ENCODE peak calls at places on chromosomes 6 and 20, in nine cellular contexts. B is tibial nerve, L is astrocyte of the cerebellum, N is ovary, R is thyroid gland, O is choroid plexus epithelial cell, I is A673, C is brain microvascular endothelial cell, U is tibial artery. V is an unnamed sample.

GRCh38 chr6:99330159-99330558 is 19.3 kb downstream of the FAXC start:
- DNase-seq in B (peak; percentile 52), L (peak; percentile 42), N (no peak), R (peak; percentile 54), O (peak; percentile 87), I (peak; percentile 80), C (peak; percentile 76), U (no peak), V (peak; percentile 79)

GRCh38 chr20:58233881-58234528 is 5.6 kb upstream of the ANKRD60 start:
- DNase-seq in B (peak; percentile 51), L (no peak), N (peak; percentile 54), R (peak; percentile 24), O (no peak), I (peak; percentile 53), C (no peak), U (no peak), V (no peak)

GRCh38 chr6:105648276-105648675 is 245.4 kb upstream of the PREP start:
- DNase-seq in B (no peak), L (no peak), N (no peak), R (no peak), O (no peak), I (no peak), C (no peak), U (no peak), V (no peak)

GRCh38 chr6:14804444-14805210 is 441.2 kb upstream of the JARID2 start:
- DNase-seq in B (peak; percentile 67), L (peak; percentile 82), N (peak; percentile 88), R (peak; percentile 46), O (peak; percentile 93), I (no peak), C (peak; percentile 89), U (peak; percentile 71), V (peak; percentile 87)

GRCh38 chr20:5486377-5487054 is 169.8 kb upstream of the PROKR2 start:
- DNase-seq in B (no peak), L (no peak), N (no peak), R (no peak), O (no peak), I (no peak), C (no peak), U (no peak), V (no peak)

GRCh38 chr20:1741309-1742048 is 83.9 kb upstream of the SIRPG start:
- DNase-seq in B (no peak), L (no peak), N (no peak), R (no peak), O (no peak), I (no peak), C (no peak), U (no peak), V (no peak)

GRCh38 chr20:3592931-3593330 is 70.3 kb downstream of the GFRA4 start:
- DNase-seq in B (no peak), L (no peak), N (no peak), R (no peak), O (no peak), I (no peak), C (no peak), U (no peak), V (no peak)

GRCh38 chr6:7821426-7821825 is 89.2 kb downstream of the TXNDC5 start:
- DNase-seq in B (no peak), L (no peak), N (no peak), R (no peak), O (peak; percentile 10), I (no peak), C (peak; percentile 18), U (no peak), V (peak; percentile 53)

GRCh38 chr20:24994186-24994465 is 1.6 kb upstream of the APMAP start:
- DNase-seq in B (no peak), L (no peak), N (no peak), R (no peak), O (no peak), I (no peak), C (no peak), U (no peak), V (no peak)

GRCh38 chr6:26019261-26019845 is 56.8 kb downstream of the TRIM38 start:
- DNase-seq in B (no peak), L (no peak), N (peak; percentile 49), R (peak; percentile 47), O (peak; percentile 53), I (no peak), C (no peak), U (no peak), V (peak; percentile 23)
- H3K4me3 ChIP-seq in B (peak overlapping the region; percentile 76), L (no peak overlapping the region), N (no peak overlapping the region), R (no peak overlapping the region), O (peak overlapping the region; percentile 1), I (no peak overlapping the region), C (no peak overlapping the region), U (no peak overlapping the region), V (no peak overlapping the region)

GRCh38 chr20:14193443-14193842 is 144.0 kb downstream of the FLRT3 start:
- DNase-seq in B (no peak), L (no peak), N (no peak), R (no peak), O (no peak), I (no peak), C (no peak), U (no peak), V (no peak)

GRCh38 chr20:14189794-14190402 is 147.5 kb downstream of the FLRT3 start:
- DNase-seq in B (no peak), L (peak; percentile 26), N (no peak), R (no peak), O (peak; percentile 79), I (peak; percentile 45), C (peak; percentile 47), U (no peak), V (peak; percentile 69)

GRCh38 chr20:14197097-14197496 is 140.3 kb downstream of the FLRT3 start:
- DNase-seq in B (no peak), L (peak; percentile 42), N (no peak), R (no peak), O (peak; percentile 65), I (no peak), C (peak; percentile 26), U (no peak), V (peak; percentile 26)

GRCh38 chr20:14191559-14191958 is 145.9 kb downstream of the FLRT3 start:
- DNase-seq in B (no peak), L (no peak), N (no peak), R (no peak), O (no peak), I (no peak), C (no peak), U (no peak), V (no peak)

GRCh38 chr20:14193885-14194284 is 143.5 kb downstream of the FLRT3 start:
- DNase-seq in B (no peak), L (no peak), N (no peak), R (no peak), O (peak; percentile 21), I (peak; percentile 0), C (no peak), U (no peak), V (peak; percentile 2)
- TF ChIP-seq CTCF in B (no peak), L (peak; percentile 21), N (no peak), R (no peak), O (peak; percentile 40), I (no peak), C (peak; percentile 47), U (no peak), V (peak; percentile 26)

DNA sequence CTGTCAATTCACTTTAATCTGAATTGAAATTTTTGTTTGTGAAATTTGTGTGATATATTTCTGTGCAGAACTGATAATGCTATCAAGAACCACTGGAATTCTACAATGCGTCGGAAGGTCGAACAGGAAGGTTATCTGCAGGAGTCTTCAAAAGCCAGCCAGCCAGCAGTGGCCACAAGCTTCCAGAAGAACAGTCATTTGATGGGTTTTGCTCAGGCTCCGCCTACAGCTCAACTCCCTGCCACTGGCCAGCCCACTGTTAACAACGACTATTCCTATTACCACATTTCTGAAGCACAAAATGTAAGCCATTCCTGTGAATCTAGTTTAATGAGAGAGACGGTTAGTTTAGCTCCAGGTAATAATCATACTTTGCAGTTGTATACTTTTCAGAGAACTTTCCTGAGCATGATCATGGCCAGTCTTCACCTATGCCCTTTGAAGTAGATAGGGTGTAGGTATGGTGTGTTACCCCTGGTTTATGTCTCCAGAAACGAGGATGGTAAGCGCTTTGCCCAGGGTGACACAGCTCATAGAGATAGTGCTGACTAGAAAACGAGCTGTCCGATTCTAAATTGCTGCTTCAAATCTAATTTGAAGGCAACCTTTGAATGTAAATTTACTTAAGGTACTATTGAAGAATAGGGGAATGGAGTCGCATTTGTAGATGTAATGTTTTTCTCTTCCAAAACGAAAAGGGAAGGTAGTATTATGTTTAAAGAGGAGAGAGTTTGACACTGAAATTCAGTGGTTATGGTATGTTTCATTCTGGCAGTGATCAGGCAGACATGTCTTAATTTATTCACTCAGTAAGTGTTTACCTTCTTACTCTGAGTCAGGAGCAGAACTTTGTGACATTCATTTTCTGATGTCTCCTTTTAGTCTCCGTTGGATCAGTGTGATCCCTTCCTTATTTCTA is 11.4 kb downstream of the MYB start:
- DNase-seq in B (no peak), L (no peak), N (no peak), R (no peak), O (no peak), I (no peak), C (no peak), U (no peak), V (no peak)
- H3K4me3 ChIP-seq in B (no peak overlapping the region), L (no peak overlapping the region), N (no peak overlapping the region), R (no peak overlapping the region), O (no peak overlapping the region), I (no peak overlapping the region), C (no peak overlapping the region), U (no peak overlapping the region), V (no peak overlapping the region)

GRCh38 chr6:31363809-31364208 is 6.8 kb upstream of the HLA-B start:
- DNase-seq in B (no peak), L (no peak), N (no peak), R (no peak), O (no peak), I (no peak), C (no peak), U (no peak), V (no peak)

GRCh38 chr6:31368461-31368860 is 11.5 kb upstream of the HLA-B start:
- DNase-seq in B (no peak), L (no peak), N (no peak), R (no peak), O (no peak), I (no peak), C (no peak), U (no peak), V (no peak)

GRCh38 chr6:31365864-31366263 is 8.9 kb upstream of the HLA-B start:
- DNase-seq in B (no peak), L (no peak), N (no peak), R (no peak), O (no peak), I (no peak), C (no peak), U (no peak), V (no peak)

GRCh38 chr6:31362751-31363150 is 5.8 kb upstream of the HLA-B start:
- DNase-seq in B (no peak), L (no peak), N (no peak), R (no peak), O (no peak), I (no peak), C (no peak), U (no peak), V (no peak)

DNA sequence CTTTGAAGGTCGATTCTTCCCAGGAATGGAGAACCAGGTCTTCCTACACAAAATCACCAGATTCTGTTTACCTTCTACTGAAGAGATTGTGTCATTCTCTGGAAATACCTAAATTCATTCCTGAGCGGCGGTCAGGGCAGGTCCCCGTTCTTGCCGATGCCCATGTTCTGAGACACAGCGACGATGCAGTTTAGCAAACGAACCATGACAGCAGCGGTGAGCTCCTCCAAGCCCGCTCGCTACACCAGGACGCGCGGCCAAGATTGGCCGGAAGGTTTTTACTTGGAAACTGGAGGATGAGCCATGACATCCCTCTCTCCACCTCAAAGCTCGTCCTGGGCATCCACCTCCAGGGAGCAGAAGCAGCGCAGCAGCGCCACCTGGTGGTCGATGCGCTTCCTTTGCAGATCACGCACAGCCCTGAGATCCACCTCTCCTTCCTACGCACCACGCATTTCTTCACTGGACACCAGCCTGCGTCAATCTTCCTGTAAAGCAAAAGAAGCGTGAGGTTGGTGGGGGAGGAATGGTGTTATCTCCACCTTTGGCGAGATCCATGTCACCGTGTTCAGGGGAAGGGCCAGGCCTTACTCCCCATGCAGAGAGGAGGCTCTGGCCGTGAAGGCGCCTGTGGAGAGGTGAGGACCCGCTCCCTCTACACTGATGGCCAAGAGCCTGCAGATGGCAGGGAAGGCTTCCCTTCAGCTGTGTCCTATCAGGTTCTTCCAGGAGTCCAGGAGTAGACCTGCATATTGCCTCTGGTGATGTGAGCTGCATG is 9.9 kb upstream of the HLA-B start:
- DNase-seq in B (peak; percentile 77), L (peak; percentile 71), N (peak; percentile 93), R (peak; percentile 85), O (peak; percentile 92), I (peak; percentile 89), C (peak; percentile 72), U (peak; percentile 88), V (peak; percentile 87)
- TF ChIP-seq CTCF in B (peak; percentile 88), L (peak; percentile 91), N (peak; percentile 93), R (peak; percentile 89), O (peak; percentile 93), I (peak; percentile 97), C (peak; percentile 96), U (peak; percentile 94), V (peak; percentile 96)